ENCODE peak calls at places on chromosomes 5 and 9, in ten cellular contexts. Q is amniotic stem cell; T is CD8-positive, alpha-beta T cell; B is DND-41; W is PC-3; H is activated CD8-positive, alpha-beta memory T cell treated with anti-CD3 and anti-CD28 coated beads for 4 hours; V is right atrium auricular region; M is BE2C; S is non-pigmented ciliary epithelial cell; L is lower lobe of right lung. U is an unnamed sample.

GRCh38 chr9:130400870-130401269 is 43.9 kb upstream of the ASS1 start:
- DNase-seq in Q (no peak), T (no peak), B (no peak), W (no peak), H (no peak), V (no peak), M (no peak), S (no peak), L (no peak), U (no peak)

GRCh38 chr5:1873242-1873959 is 9.3 kb downstream of the IRX4 start:
- DNase-seq in Q (no peak), T (no peak), B (no peak), W (no peak), H (no peak), V (no peak), M (no peak), S (no peak), L (no peak), U (no peak)

GRCh38 chr5:102388235-102388634 is 92.2 kb upstream of the SLCO4C1 start:
- DNase-seq in Q (no peak), T (no peak), B (no peak), W (no peak), H (no peak), V (no peak), M (no peak), S (no peak), L (no peak), U (no peak)

GRCh38 chr9:10052181-10052580 is 560.6 kb downstream of the PTPRD start:
- DNase-seq in Q (no peak), T (no peak), B (no peak), W (no peak), H (no peak), V (no peak), M (no peak), S (no peak), L (no peak), U (no peak)

GRCh38 chr5:17412760-17413671 is 85.0 kb upstream of the TAF11L2 start:
- DNase-seq in Q (no peak), T (no peak), B (no peak), W (peak), H (no peak), V (no peak), M (no peak), S (no peak), L (no peak), U (no peak)

GRCh38 chr5:117235814-117236213 is 661.2 kb upstream of the SEMA6A start:
- DNase-seq in Q (no peak), T (no peak), B (no peak), W (no peak), H (no peak), V (no peak), M (no peak), S (no peak), L (no peak), U (no peak)

GRCh38 chr5:137036630-137037029 is 462.5 kb downstream of the SPOCK1 start:
- DNase-seq in Q (no peak), T (no peak), B (no peak), W (no peak), H (no peak), V (no peak), M (no peak), S (no peak), L (no peak), U (no peak)

GRCh38 chr5:123664961-123665360 is 153.0 kb downstream of the CSNK1G3 start:
- DNase-seq in Q (no peak), T (no peak), B (no peak), W (no peak), H (no peak), V (no peak), M (no peak), S (no peak), L (no peak), U (no peak)

GRCh38 chr5:78008356-78008967 is 232.3 kb upstream of the TBCA start:
- DNase-seq in Q (peak), T (no peak), B (peak), W (peak), H (no peak), V (no peak), M (peak), S (peak), L (no peak), U (no peak)

GRCh38 chr5:128708841-128709240 is 170.8 kb upstream of the FBN2 start:
- DNase-seq in Q (no peak), T (no peak), B (no peak), W (peak), H (no peak), V (no peak), M (no peak), S (no peak), L (no peak), U (peak)

U was measured in epithelial cell of prostate.